ENCODE peak calls at places on chromosome 21, in four cellular contexts. One of them, this sample, is unnamed.

GRCh38 chr21:33036430-33037162 is 10.9 kb downstream of the OLIG2 start:
- DNase-seq in anterior cingulate cortex: no peak
- DNase-seq in aorta: peak; percentile 66
- DNase-seq in stimulated activated CD4-positive, alpha-beta T cell treated with anti-CD3 and anti-CD28 coated beads, Interleukin-4, amount 100 ng/mL, for 1 hour: no peak
- DNase-seq in this sample: no peak

GRCh38 chr21:16532841-16533240 is 803.1 kb downstream of the USP25 start:
- DNase-seq in aorta: no peak
- DNase-seq in stimulated activated CD4-positive, alpha-beta T cell treated with anti-CD3 and anti-CD28 coated beads, Interleukin-4, amount 100 ng/mL, for 1 hour: no peak
- DNase-seq in anterior cingulate cortex: no peak
- DNase-seq in this sample: no peak

GRCh38 chr21:42599486-42599885 is 53.9 kb upstream of the PDE9A start:
- DNase-seq in stimulated activated CD4-positive, alpha-beta T cell treated with anti-CD3 and anti-CD28 coated beads, Interleukin-4, amount 100 ng/mL, for 1 hour: no peak
- DNase-seq in anterior cingulate cortex: no peak
- DNase-seq in aorta: no peak
- DNase-seq in this sample: no peak

GRCh38 chr21:36820176-36821031 is 121.5 kb downstream of the SIM2 start:
- DNase-seq in aorta: no peak
- DNase-seq in stimulated activated CD4-positive, alpha-beta T cell treated with anti-CD3 and anti-CD28 coated beads, Interleukin-4, amount 100 ng/mL, for 1 hour: no peak
- DNase-seq in anterior cingulate cortex: no peak
- DNase-seq in this sample: no peak

GRCh38 chr21:30434033-30434631 is 4.1 kb downstream of the KRTAP13-4 start:
- DNase-seq in stimulated activated CD4-positive, alpha-beta T cell treated with anti-CD3 and anti-CD28 coated beads, Interleukin-4, amount 100 ng/mL, for 1 hour: peak; percentile 13
- DNase-seq in anterior cingulate cortex: no peak
- DNase-seq in aorta: no peak
- DNase-seq in this sample: no peak

GRCh38 chr21:38925923-38926322 is 120.2 kb downstream of the ETS2 start:
- DNase-seq in aorta: peak; percentile 89
- DNase-seq in stimulated activated CD4-positive, alpha-beta T cell treated with anti-CD3 and anti-CD28 coated beads, Interleukin-4, amount 100 ng/mL, for 1 hour: no peak
- DNase-seq in anterior cingulate cortex: no peak
- DNase-seq in this sample: peak; percentile 18

GRCh38 chr21:42113926-42114409 is 42.9 kb downstream of the UMODL1 start:
- DNase-seq in anterior cingulate cortex: no peak
- DNase-seq in aorta: peak; percentile 49
- DNase-seq in stimulated activated CD4-positive, alpha-beta T cell treated with anti-CD3 and anti-CD28 coated beads, Interleukin-4, amount 100 ng/mL, for 1 hour: no peak
- DNase-seq in this sample: no peak

GRCh38 chr21:45146301-45146700 is 71.9 kb downstream of the ADARB1 start:
- DNase-seq in anterior cingulate cortex: no peak
- DNase-seq in stimulated activated CD4-positive, alpha-beta T cell treated with anti-CD3 and anti-CD28 coated beads, Interleukin-4, amount 100 ng/mL, for 1 hour: no peak
- DNase-seq in aorta: peak; percentile 54
- DNase-seq in this sample: no peak

GRCh38 chr21:34986561-34987533 is 62.3 kb downstream of the RUNX1 start:
- DNase-seq in anterior cingulate cortex: no peak
- DNase-seq in aorta: no peak
- DNase-seq in stimulated activated CD4-positive, alpha-beta T cell treated with anti-CD3 and anti-CD28 coated beads, Interleukin-4, amount 100 ng/mL, for 1 hour: peak; percentile 66
- DNase-seq in this sample: no peak

GRCh38 chr21:34690041-34690792 is 21.4 kb downstream of the CLIC6 start:
- DNase-seq in stimulated activated CD4-positive, alpha-beta T cell treated with anti-CD3 and anti-CD28 coated beads, Interleukin-4, amount 100 ng/mL, for 1 hour: no peak
- DNase-seq in aorta: no peak
- DNase-seq in anterior cingulate cortex: no peak
- DNase-seq in this sample: no peak

GRCh38 chr21:34625194-34625593 is 10.3 kb upstream of the RCAN1 start:
- DNase-seq in stimulated activated CD4-positive, alpha-beta T cell treated with anti-CD3 and anti-CD28 coated beads, Interleukin-4, amount 100 ng/mL, for 1 hour: no peak
- DNase-seq in aorta: no peak
- DNase-seq in anterior cingulate cortex: no peak
- DNase-seq in this sample: no peak

GRCh38 chr21:28480091-28480869 is 512.4 kb downstream of the LTN1 start:
- DNase-seq in stimulated activated CD4-positive, alpha-beta T cell treated with anti-CD3 and anti-CD28 coated beads, Interleukin-4, amount 100 ng/mL, for 1 hour: no peak
- DNase-seq in aorta: no peak
- DNase-seq in anterior cingulate cortex: no peak
- DNase-seq in this sample: no peak

GRCh38 chr21:26147535-26147934 is 23.0 kb downstream of the APP start:
- DNase-seq in stimulated activated CD4-positive, alpha-beta T cell treated with anti-CD3 and anti-CD28 coated beads, Interleukin-4, amount 100 ng/mL, for 1 hour: no peak
- DNase-seq in anterior cingulate cortex: no peak
- DNase-seq in aorta: no peak
- DNase-seq in this sample: no peak

GRCh38 chr21:29376556-29376955 is 77.8 kb downstream of the BACH1 start:
- DNase-seq in stimulated activated CD4-positive, alpha-beta T cell treated with anti-CD3 and anti-CD28 coated beads, Interleukin-4, amount 100 ng/mL, for 1 hour: peak; percentile 51
- DNase-seq in anterior cingulate cortex: no peak
- DNase-seq in aorta: peak; percentile 76
- DNase-seq in this sample: no peak

GRCh38 chr21:31343680-31344480 is at the start of gene TIAM1:
- DNase-seq in aorta: peak; percentile 86
- DNase-seq in stimulated activated CD4-positive, alpha-beta T cell treated with anti-CD3 and anti-CD28 coated beads, Interleukin-4, amount 100 ng/mL, for 1 hour: peak; percentile 42
- DNase-seq in anterior cingulate cortex: no peak
- DNase-seq in this sample: peak; percentile 22

GRCh38 chr21:28066051-28066450 is 926.6 kb downstream of the LTN1 start:
- DNase-seq in anterior cingulate cortex: no peak
- DNase-seq in stimulated activated CD4-positive, alpha-beta T cell treated with anti-CD3 and anti-CD28 coated beads, Interleukin-4, amount 100 ng/mL, for 1 hour: no peak
- DNase-seq in aorta: no peak
- DNase-seq in this sample: no peak

GRCh38 chr21:29072873-29073221 is 601 bp downstream of the CCT8 start:
- DNase-seq in stimulated activated CD4-positive, alpha-beta T cell treated with anti-CD3 and anti-CD28 coated beads, Interleukin-4, amount 100 ng/mL, for 1 hour: no peak
- DNase-seq in aorta: no peak
- DNase-seq in anterior cingulate cortex: no peak
- DNase-seq in this sample: no peak

GRCh38 chr21:38756746-38757145 is 49.0 kb upstream of the ETS2 start:
- DNase-seq in aorta: no peak
- DNase-seq in anterior cingulate cortex: no peak
- DNase-seq in stimulated activated CD4-positive, alpha-beta T cell treated with anti-CD3 and anti-CD28 coated beads, Interleukin-4, amount 100 ng/mL, for 1 hour: no peak
- DNase-seq in this sample: no peak

GRCh38 chr21:40635336-40635735 is 211.6 kb downstream of the DSCAM start:
- DNase-seq in anterior cingulate cortex: peak; percentile 2
- DNase-seq in aorta: no peak
- DNase-seq in stimulated activated CD4-positive, alpha-beta T cell treated with anti-CD3 and anti-CD28 coated beads, Interleukin-4, amount 100 ng/mL, for 1 hour: no peak
- DNase-seq in this sample: no peak

GRCh38 chr21:36422279-36423098 is 37.3 kb downstream of the CHAF1B start:
- DNase-seq in aorta: peak; percentile 73
- DNase-seq in stimulated activated CD4-positive, alpha-beta T cell treated with anti-CD3 and anti-CD28 coated beads, Interleukin-4, amount 100 ng/mL, for 1 hour: no peak
- DNase-seq in anterior cingulate cortex: no peak
- DNase-seq in this sample: no peak

GRCh38 chr21:31531967-31532366 is 127.5 kb upstream of the SOD1 start:
- DNase-seq in stimulated activated CD4-positive, alpha-beta T cell treated with anti-CD3 and anti-CD28 coated beads, Interleukin-4, amount 100 ng/mL, for 1 hour: no peak
- DNase-seq in anterior cingulate cortex: no peak
- DNase-seq in aorta: no peak
- DNase-seq in this sample: no peak

GRCh38 chr21:45539796-45540600 is 2.2 kb downstream of the SLC19A1 start:
- DNase-seq in stimulated activated CD4-positive, alpha-beta T cell treated with anti-CD3 and anti-CD28 coated beads, Interleukin-4, amount 100 ng/mL, for 1 hour: no peak
- DNase-seq in aorta: peak; percentile 34
- DNase-seq in anterior cingulate cortex: no peak
- DNase-seq in this sample: no peak

GRCh38 chr21:31909772-31910470 is 37.1 kb downstream of the HUNK start:
- DNase-seq in aorta: no peak
- DNase-seq in stimulated activated CD4-positive, alpha-beta T cell treated with anti-CD3 and anti-CD28 coated beads, Interleukin-4, amount 100 ng/mL, for 1 hour: no peak
- DNase-seq in anterior cingulate cortex: no peak
- DNase-seq in this sample: no peak

GRCh38 chr21:32455548-32455947 is 43.0 kb downstream of the EVA1C start:
- DNase-seq in stimulated activated CD4-positive, alpha-beta T cell treated with anti-CD3 and anti-CD28 coated beads, Interleukin-4, amount 100 ng/mL, for 1 hour: no peak
- DNase-seq in anterior cingulate cortex: no peak
- DNase-seq in aorta: no peak
- DNase-seq in this sample: no peak

GRCh38 chr21:44323591-44323990 is 15.6 kb downstream of the CFAP410 start:
- DNase-seq in stimulated activated CD4-positive, alpha-beta T cell treated with anti-CD3 and anti-CD28 coated beads, Interleukin-4, amount 100 ng/mL, for 1 hour: no peak
- DNase-seq in anterior cingulate cortex: no peak
- DNase-seq in aorta: no peak
- DNase-seq in this sample: no peak

GRCh38 chr21:45844181-45844580 is 137.4 kb upstream of the COL6A1 start:
- DNase-seq in stimulated activated CD4-positive, alpha-beta T cell treated with anti-CD3 and anti-CD28 coated beads, Interleukin-4, amount 100 ng/mL, for 1 hour: no peak
- DNase-seq in aorta: no peak
- DNase-seq in anterior cingulate cortex: no peak
- DNase-seq in this sample: no peak

GRCh38 chr21:43865471-43866181 is 603 bp downstream of the AGPAT3 start:
- DNase-seq in anterior cingulate cortex: no peak
- DNase-seq in stimulated activated CD4-positive, alpha-beta T cell treated with anti-CD3 and anti-CD28 coated beads, Interleukin-4, amount 100 ng/mL, for 1 hour: peak; percentile 61
- DNase-seq in aorta: peak; percentile 69
- DNase-seq in this sample: no peak

GRCh38 chr21:45284456-45284741 is 3.3 kb downstream of the POFUT2 start:
- DNase-seq in aorta: no peak
- DNase-seq in stimulated activated CD4-positive, alpha-beta T cell treated with anti-CD3 and anti-CD28 coated beads, Interleukin-4, amount 100 ng/mL, for 1 hour: no peak
- DNase-seq in anterior cingulate cortex: no peak
- DNase-seq in this sample: no peak

GRCh38 chr21:25615880-25616279 is 8.6 kb upstream of the MRPL39 start:
- DNase-seq in stimulated activated CD4-positive, alpha-beta T cell treated with anti-CD3 and anti-CD28 coated beads, Interleukin-4, amount 100 ng/mL, for 1 hour: no peak
- DNase-seq in anterior cingulate cortex: no peak
- DNase-seq in aorta: no peak
- DNase-seq in this sample: no peak

GRCh38 chr21:33871171-33871570 is 44.4 kb downstream of the ATP5PO start:
- DNase-seq in anterior cingulate cortex: no peak
- DNase-seq in stimulated activated CD4-positive, alpha-beta T cell treated with anti-CD3 and anti-CD28 coated beads, Interleukin-4, amount 100 ng/mL, for 1 hour: no peak
- DNase-seq in aorta: no peak
- DNase-seq in this sample: no peak

GRCh38 chr21:42454791-42455190 is 41.2 kb downstream of the RSPH1 start:
- DNase-seq in anterior cingulate cortex: no peak
- DNase-seq in aorta: no peak
- DNase-seq in stimulated activated CD4-positive, alpha-beta T cell treated with anti-CD3 and anti-CD28 coated beads, Interleukin-4, amount 100 ng/mL, for 1 hour: no peak
- DNase-seq in this sample: no peak

GRCh38 chr21:31406510-31406909 is 62.4 kb upstream of the TIAM1 start:
- DNase-seq in stimulated activated CD4-positive, alpha-beta T cell treated with anti-CD3 and anti-CD28 coated beads, Interleukin-4, amount 100 ng/mL, for 1 hour: no peak
- DNase-seq in anterior cingulate cortex: no peak
- DNase-seq in aorta: no peak
- DNase-seq in this sample: no peak

GRCh38 chr21:29888437-29888836 is 51.4 kb downstream of the GRIK1 start:
- DNase-seq in anterior cingulate cortex: no peak
- DNase-seq in aorta: no peak
- DNase-seq in stimulated activated CD4-positive, alpha-beta T cell treated with anti-CD3 and anti-CD28 coated beads, Interleukin-4, amount 100 ng/mL, for 1 hour: no peak
- DNase-seq in this sample: no peak

GRCh38 chr21:32772281-32773047 is 909 bp upstream of the PAXBP1 start:
- DNase-seq in aorta: peak; percentile 48
- DNase-seq in anterior cingulate cortex: no peak
- DNase-seq in stimulated activated CD4-positive, alpha-beta T cell treated with anti-CD3 and anti-CD28 coated beads, Interleukin-4, amount 100 ng/mL, for 1 hour: peak; percentile 70
- DNase-seq in this sample: no peak

GRCh38 chr21:37463083-37463780 is 96.7 kb downstream of the DYRK1A start:
- DNase-seq in anterior cingulate cortex: no peak
- DNase-seq in stimulated activated CD4-positive, alpha-beta T cell treated with anti-CD3 and anti-CD28 coated beads, Interleukin-4, amount 100 ng/mL, for 1 hour: no peak
- DNase-seq in aorta: no peak
- DNase-seq in this sample: no peak

GRCh38 chr21:37079211-37079824 is 6.3 kb downstream of the TTC3 start:
- DNase-seq in anterior cingulate cortex: no peak
- DNase-seq in aorta: no peak
- DNase-seq in stimulated activated CD4-positive, alpha-beta T cell treated with anti-CD3 and anti-CD28 coated beads, Interleukin-4, amount 100 ng/mL, for 1 hour: no peak
- DNase-seq in this sample: no peak

GRCh38 chr21:45613396-45613795 is 30.1 kb upstream of the PCBP3 start:
- DNase-seq in anterior cingulate cortex: no peak
- DNase-seq in aorta: no peak
- DNase-seq in stimulated activated CD4-positive, alpha-beta T cell treated with anti-CD3 and anti-CD28 coated beads, Interleukin-4, amount 100 ng/mL, for 1 hour: no peak
- DNase-seq in this sample: no peak